ENCODE peak calls at places on chromosomes 16 and 17, in four cellular contexts. F, L, J and D are unnamed samples.

GRCh38 chr17:12985431-12986285 is 32.2 kb downstream of the ELAC2 start:
- DNase-seq in L (no peak), J (no peak), F (no peak), D (no peak)

GRCh38 chr16:15907863-15908478 is 19.6 kb upstream of the CEP20 start:
- DNase-seq in J (peak; percentile 41), L (peak; percentile 91), F (no peak), D (no peak)

GRCh38 chr17:42122371-42123303 is at the start of gene HSPB9:
- DNase-seq in J (no peak), L (peak; percentile 95), F (no peak), D (no peak)

GRCh38 chr16:4936181-4936990 is 562 bp downstream of the PPL start:
- DNase-seq in F (no peak), J (peak; percentile 25), L (peak; percentile 87), D (no peak)

GRCh38 chr16:25192096-25192495 is 24.7 kb upstream of the AQP8 start:
- DNase-seq in F (no peak), L (no peak), J (no peak), D (no peak)

GRCh38 chr16:54657058-54657708 is 273.5 kb upstream of the IRX5 start:
- DNase-seq in F (no peak), J (peak; percentile 31), L (no peak), D (no peak)

GRCh38 chr16:21083729-21084268 is 66.8 kb downstream of the DNAH3 start:
- DNase-seq in F (peak; percentile 54), L (peak; percentile 61), J (peak; percentile 64), D (peak; percentile 69)

GRCh38 chr17:7557825-7558543 is 566 bp upstream of the TNFSF13 start:
- DNase-seq in F (no peak), J (peak; percentile 66), L (peak; percentile 92), D (peak; percentile 88)

GRCh38 chr16:11312718-11313492 is 31.8 kb upstream of the PRM1 start:
- DNase-seq in F (peak; percentile 77), L (no peak), J (peak; percentile 36), D (no peak)

GRCh38 chr17:8068736-8069586 is 18.6 kb downstream of the ALOX12B start:
- DNase-seq in F (no peak), L (no peak), J (no peak), D (no peak)

GRCh38 chr16:2035431-2036199 is 8.9 kb downstream of the NHERF2 start:
- DNase-seq in L (peak; percentile 76), J (peak; percentile 80), F (peak; percentile 97), D (no peak)

GRCh38 chr17:36640836-36641235 is 39.5 kb downstream of the MRM1 start:
- DNase-seq in L (peak; percentile 76), F (no peak), J (no peak), D (no peak)

GRCh38 chr17:36641877-36642845 is 40.8 kb downstream of the MRM1 start:
- DNase-seq in J (no peak), F (no peak), L (peak; percentile 88), D (no peak)

GRCh38 chr17:36640346-36640745 is 39.0 kb downstream of the MRM1 start:
- DNase-seq in L (no peak), J (no peak), F (no peak), D (no peak)

GRCh38 chr17:36643086-36643685 is 41.8 kb downstream of the MRM1 start:
- DNase-seq in J (no peak), L (no peak), F (no peak), D (no peak)

DNA sequence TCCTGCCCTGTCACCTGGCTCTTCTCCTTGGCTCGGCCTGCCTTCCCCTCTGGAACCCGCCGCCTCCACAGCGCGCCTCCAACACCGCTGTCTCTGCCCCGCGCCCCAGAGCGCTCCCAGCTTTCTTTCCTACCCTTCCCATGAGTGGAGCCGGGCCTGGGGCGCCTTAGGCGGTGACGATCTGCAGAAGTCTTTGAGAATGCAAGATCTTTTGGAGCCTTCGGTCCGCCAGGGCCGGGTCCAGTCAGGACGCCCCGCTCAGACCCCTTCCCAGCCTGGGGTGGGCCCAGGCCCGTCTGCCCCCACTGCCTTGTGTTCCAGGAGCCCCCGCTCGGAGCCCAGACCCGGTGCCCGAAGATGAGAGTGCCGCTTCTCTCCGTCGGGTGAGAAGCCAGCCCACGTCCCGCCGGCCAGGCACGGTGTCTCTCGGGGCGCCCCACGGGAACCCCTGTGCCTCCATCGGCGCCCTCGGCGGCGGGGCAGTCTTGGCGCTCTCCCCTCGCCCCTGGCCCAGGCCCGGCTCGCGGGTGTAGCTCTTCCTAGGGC is 40.0 kb downstream of the MRM1 start:
- DNase-seq in L (peak; percentile 85), J (no peak), F (no peak), D (no peak)
- H3K27me3 ChIP-seq in L (peaks cover 52% of the 10 kb centered on the region), J (peaks cover 43% of the 10 kb centered on the region), F (peaks cover 75% of the 10 kb centered on the region), D (peaks cover 98% of the 10 kb centered on the region)

GRCh38 chr16:56436258-56436657 is 10.9 kb upstream of the AMFR start:
- DNase-seq in J (no peak), L (no peak), F (no peak), D (no peak)

GRCh38 chr16:56438042-56438441 is 12.7 kb upstream of the AMFR start:
- DNase-seq in F (no peak), J (no peak), L (no peak), D (no peak)
- H3K36me3 ChIP-seq in F (peaks cover 86% of the 10 kb centered on the region), J (peaks cover 17% of the 10 kb centered on the region), L (peaks cover 19% of the 10 kb centered on the region), D (no peaks in the 10 kb centered on the region)

GRCh38 chr17:61397086-61397842 is 2.4 kb upstream of the TBX2 start:
- DNase-seq in J (no peak), L (peak; percentile 91), F (no peak), D (no peak)

GRCh38 chr17:61400058-61400785 is 579 bp downstream of the TBX2 start:
- DNase-seq in J (peak; percentile 59), F (no peak), L (peak; percentile 87), D (no peak)

GRCh38 chr17:61396586-61397085 is 3.0 kb upstream of the TBX2 start:
- DNase-seq in J (no peak), F (no peak), L (peak; percentile 75), D (no peak)

GRCh38 chr17:61399131-61400057 is at the start of gene TBX2:
- DNase-seq in L (peak; percentile 96), J (peak; percentile 85), F (peak; percentile 95), D (peak; percentile 89)

DNA sequence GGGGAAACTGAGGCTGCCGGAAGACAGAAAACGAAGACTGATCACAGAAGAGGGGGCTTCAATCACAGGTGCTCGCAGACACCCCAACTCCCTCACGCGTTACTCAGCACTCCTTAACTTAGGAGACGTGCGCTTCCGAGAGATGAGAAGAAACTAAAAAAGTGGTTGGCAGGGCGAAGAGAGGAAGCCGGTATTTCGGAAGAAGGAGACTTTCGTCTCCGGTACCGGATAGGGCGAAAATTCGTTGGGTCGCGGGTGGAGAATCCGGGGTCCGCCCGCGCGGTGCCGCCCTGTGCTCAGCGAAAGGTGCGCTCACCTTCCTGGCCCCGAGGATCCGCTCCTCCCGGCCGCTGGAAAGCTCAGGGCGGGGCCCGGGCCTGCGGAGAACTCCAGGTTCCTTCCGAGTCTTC is 917 bp upstream of the TBX2 start:
- DNase-seq in F (no peak), L (no peak), J (peak; percentile 35), D (no peak)
- H3K27me3 ChIP-seq in F (no peaks in the 10 kb centered on the region), L (peaks cover 97% of the 10 kb centered on the region), J (no peaks in the 10 kb centered on the region), D (peaks cover 80% of the 10 kb centered on the region)

DNA sequence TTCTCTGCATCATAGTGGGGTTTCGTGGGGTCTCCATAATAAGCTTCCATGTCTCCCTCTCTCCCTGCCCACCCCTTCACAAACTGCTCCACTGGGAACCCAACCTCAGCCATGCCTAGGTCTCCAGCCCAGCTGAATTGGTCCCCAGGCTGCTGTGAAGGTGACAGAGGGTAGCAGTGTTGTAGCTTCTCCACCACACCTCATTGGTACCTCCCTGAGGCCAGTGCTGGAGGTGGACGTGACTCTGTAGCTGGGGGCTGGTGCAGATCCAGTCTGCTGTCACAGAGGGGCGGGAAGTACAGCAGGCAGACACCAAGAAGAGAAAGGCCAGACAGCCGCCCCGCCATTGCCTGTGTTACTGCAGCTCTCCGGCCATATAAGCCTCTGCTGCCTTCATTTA is 82.1 kb downstream of the OR1D5 start:
- DNase-seq in J (no peak), F (no peak), L (no peak), D (no peak)
- H3K36me3 ChIP-seq in J (no peaks in the 10 kb centered on the region), F (no peaks in the 10 kb centered on the region), L (peaks cover 29% of the 10 kb centered on the region), D (no peaks in the 10 kb centered on the region)

GRCh38 chr17:81961554-81962498 is 839 bp upstream of the NOTUM start:
- DNase-seq in F (no peak), J (no peak), L (peak; percentile 78), D (no peak)

GRCh38 chr17:81961087-81961514 is at the start of gene NOTUM:
- DNase-seq in F (peak; percentile 78), J (peak; percentile 35), L (peak; percentile 93), D (no peak)

GRCh38 chr17:81958633-81959342 is 2.2 kb downstream of the NOTUM start:
- DNase-seq in F (no peak), L (no peak), J (no peak), D (no peak)

GRCh38 chr17:81959362-81960129 is 1.4 kb downstream of the NOTUM start:
- DNase-seq in F (peak; percentile 69), J (peak; percentile 59), L (peak; percentile 87), D (peak; percentile 48)

DNA sequence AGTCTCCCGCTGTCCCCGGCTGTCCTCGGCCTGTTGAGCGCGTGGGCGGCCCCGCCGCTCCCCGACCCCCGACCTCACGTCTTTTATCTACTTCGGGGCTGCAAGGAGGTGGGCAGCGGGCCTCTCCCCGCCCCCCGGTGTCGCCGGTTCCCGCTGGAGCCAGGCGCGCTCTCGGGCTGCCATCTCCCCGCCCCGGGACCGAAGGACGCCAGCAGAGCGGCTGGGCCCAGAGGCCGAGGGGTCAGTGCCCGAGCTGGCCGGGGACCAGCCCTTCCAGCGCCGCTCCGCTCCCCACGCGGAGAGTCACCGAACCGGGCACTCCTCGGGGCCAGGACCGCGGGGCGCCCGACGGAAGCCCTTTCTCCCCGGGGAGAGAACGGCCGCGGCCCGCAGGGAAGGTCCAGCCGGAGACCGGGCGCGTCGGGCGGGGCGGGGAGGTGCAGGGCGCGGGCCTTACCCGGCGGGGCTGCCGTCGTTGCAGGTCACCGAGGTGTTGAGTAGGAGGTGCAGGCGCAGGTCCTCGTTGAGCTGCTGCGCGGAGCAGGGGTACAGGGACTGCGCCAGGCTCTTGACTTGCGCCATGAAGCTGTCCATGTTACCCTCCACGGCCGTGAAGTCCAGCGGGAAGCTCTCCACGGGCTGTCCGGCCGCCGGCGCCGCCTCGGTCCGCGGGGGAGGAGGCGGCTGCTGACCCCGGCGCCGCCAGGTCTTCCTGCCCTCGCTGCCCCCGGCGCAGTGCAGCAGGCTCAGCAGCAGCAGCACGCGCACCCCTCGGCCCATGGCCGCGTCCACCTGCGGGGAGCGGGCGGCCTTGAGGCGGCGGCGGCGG is 643 bp downstream of the NOTUM start:
- DNase-seq in L (peak; percentile 83), F (no peak), J (no peak), D (no peak)
- H3K27me3 ChIP-seq in L (peaks cover 63% of the 10 kb centered on the region), F (peaks cover 80% of the 10 kb centered on the region), J (peaks cover 22% of the 10 kb centered on the region), D (peaks cover 78% of the 10 kb centered on the region)